ENCODE peak calls at places on chromosomes 6 and 20, in eight cellular contexts. Y is ACHN; G is CD4-positive, alpha-beta T cell; T is cardiac muscle cell; W is left cardiac atrium; F is ureter; I is thyroid gland; P is AG08396. L is an unnamed sample.

GRCh38 chr20:36544134-36545018 is 3.1 kb downstream of the MYL9 start:
- DNase-seq in Y (peak), G (no peak), T (peak), W (peak), F (no peak), I (peak), P (peak), L (no peak)

GRCh38 chr6:57313711-57314471 is 3.5 kb upstream of the PRIM2 start:
- DNase-seq in Y (peak), G (no peak), T (no peak), W (no peak), F (peak), I (peak), P (peak), L (no peak)

GRCh38 chr20:52269327-52269726 is 77.7 kb upstream of the ZFP64 start:
- DNase-seq in Y (no peak), G (no peak), T (no peak), W (no peak), F (no peak), I (no peak), P (no peak), L (no peak)

GRCh38 chr6:149414009-149414408 is 13.9 kb downstream of the SUMO4 start:
- DNase-seq in Y (no peak), G (no peak), T (no peak), W (no peak), F (no peak), I (no peak), P (no peak), L (no peak)

GRCh38 chr6:150196942-150197745 is 54.3 kb downstream of the PPP1R14C start:
- DNase-seq in Y (no peak), G (no peak), T (no peak), W (no peak), F (no peak), I (no peak), P (no peak), L (no peak)

GRCh38 chr20:24990810-24991252 is 1.7 kb downstream of the APMAP start:
- DNase-seq in Y (no peak), G (peak), T (no peak), W (peak), F (peak), I (no peak), P (no peak), L (no peak)

GRCh38 chr6:122068291-122068769 is 331.1 kb upstream of the HSF2 start:
- DNase-seq in Y (no peak), G (no peak), T (no peak), W (no peak), F (no peak), I (no peak), P (no peak), L (no peak)

GRCh38 chr6:87154641-87155271 is 609 bp upstream of the ZNF292 start:
- DNase-seq in Y (peak), G (no peak), T (no peak), W (no peak), F (no peak), I (no peak), P (peak), L (peak)

GRCh38 chr6:149334201-149334600 is 16.7 kb downstream of the TAB2 start:
- DNase-seq in Y (peak), G (no peak), T (no peak), W (no peak), F (no peak), I (no peak), P (no peak), L (no peak)

GRCh38 chr20:1241456-1241855 is 15.6 kb downstream of the RAD21L1 start:
- DNase-seq in Y (peak), G (no peak), T (no peak), W (no peak), F (no peak), I (no peak), P (no peak), L (no peak)

GRCh38 chr20:24149175-24149574 is 160.6 kb upstream of the GGTLC1 start:
- DNase-seq in Y (no peak), G (no peak), T (no peak), W (no peak), F (no peak), I (no peak), P (no peak), L (no peak)

GRCh38 chr20:8562356-8562755 is 430.3 kb downstream of the PLCB1 start:
- DNase-seq in Y (no peak), G (no peak), T (no peak), W (no peak), F (no peak), I (no peak), P (no peak), L (no peak)

L was measured in NCI-H510A.